ENCODE peak calls at places on chromosomes 4 and X, in ten cellular contexts. One of them, this sample, is unnamed.

GRCh38 chr4:113101669-113102068 is 52.2 kb downstream of the ANK2 start:
- DNase-seq in stimulated activated CD4-positive, alpha-beta T cell treated with anti-CD3 and anti-CD28 coated beads, Interleukin-1b, Interleukin-23, amount 100 ng/mL, for 48 hours: no peak
- DNase-seq in activated effector memory CD4-positive, alpha-beta T cell treated with Interleukin-2 at 50 U/mL for 16 hours: no peak
- DNase-seq in NCI-H1092: no peak
- DNase-seq in substantia nigra: no peak
- DNase-seq in hippocampal formation: no peak
- DNase-seq in ovary: no peak
- DNase-seq in cardiac muscle cell: peak
- DNase-seq in H7: no peak
- DNase-seq in SK-MEL-5: no peak
- DNase-seq in this sample: no peak

GRCh38 chrX:150229030-150229429 is 134.1 kb upstream of the MAMLD1 start:
- DNase-seq in stimulated activated CD4-positive, alpha-beta T cell treated with anti-CD3 and anti-CD28 coated beads, Interleukin-1b, Interleukin-23, amount 100 ng/mL, for 48 hours: no peak
- DNase-seq in activated effector memory CD4-positive, alpha-beta T cell treated with Interleukin-2 at 50 U/mL for 16 hours: no peak
- DNase-seq in NCI-H1092: no peak
- DNase-seq in substantia nigra: no peak
- DNase-seq in hippocampal formation: no peak
- DNase-seq in ovary: no peak
- DNase-seq in cardiac muscle cell: no peak
- DNase-seq in H7: no peak
- DNase-seq in SK-MEL-5: no peak
- DNase-seq in this sample: no peak

GRCh38 chr4:165505991-165506779 is 127.4 kb downstream of the CPE start:
- DNase-seq in stimulated activated CD4-positive, alpha-beta T cell treated with anti-CD3 and anti-CD28 coated beads, Interleukin-1b, Interleukin-23, amount 100 ng/mL, for 48 hours: no peak
- DNase-seq in activated effector memory CD4-positive, alpha-beta T cell treated with Interleukin-2 at 50 U/mL for 16 hours: no peak
- DNase-seq in NCI-H1092: no peak
- DNase-seq in substantia nigra: no peak
- DNase-seq in hippocampal formation: no peak
- DNase-seq in ovary: no peak
- DNase-seq in cardiac muscle cell: peak
- DNase-seq in H7: no peak
- DNase-seq in SK-MEL-5: no peak
- DNase-seq in this sample: no peak

GRCh38 chr4:148442830-148443549 is 776 bp upstream of the NR3C2 start:
- DNase-seq in stimulated activated CD4-positive, alpha-beta T cell treated with anti-CD3 and anti-CD28 coated beads, Interleukin-1b, Interleukin-23, amount 100 ng/mL, for 48 hours: no peak
- DNase-seq in activated effector memory CD4-positive, alpha-beta T cell treated with Interleukin-2 at 50 U/mL for 16 hours: no peak
- DNase-seq in NCI-H1092: no peak
- DNase-seq in substantia nigra: no peak
- DNase-seq in hippocampal formation: no peak
- DNase-seq in ovary: no peak
- DNase-seq in cardiac muscle cell: no peak
- DNase-seq in H7: peak
- DNase-seq in SK-MEL-5: no peak
- DNase-seq in this sample: no peak

GRCh38 chr4:138870739-138871633 is 144.6 kb upstream of the NOCT start:
- DNase-seq in stimulated activated CD4-positive, alpha-beta T cell treated with anti-CD3 and anti-CD28 coated beads, Interleukin-1b, Interleukin-23, amount 100 ng/mL, for 48 hours: peak
- DNase-seq in activated effector memory CD4-positive, alpha-beta T cell treated with Interleukin-2 at 50 U/mL for 16 hours: peak
- DNase-seq in NCI-H1092: peak
- DNase-seq in substantia nigra: peak
- DNase-seq in hippocampal formation: peak
- DNase-seq in ovary: peak
- DNase-seq in cardiac muscle cell: peak
- DNase-seq in H7: peak
- DNase-seq in SK-MEL-5: peak
- DNase-seq in this sample: peak

GRCh38 chr4:37693450-37694190 is 7.4 kb upstream of the RELL1 start:
- DNase-seq in stimulated activated CD4-positive, alpha-beta T cell treated with anti-CD3 and anti-CD28 coated beads, Interleukin-1b, Interleukin-23, amount 100 ng/mL, for 48 hours: no peak
- DNase-seq in activated effector memory CD4-positive, alpha-beta T cell treated with Interleukin-2 at 50 U/mL for 16 hours: no peak
- DNase-seq in NCI-H1092: no peak
- DNase-seq in substantia nigra: no peak
- DNase-seq in hippocampal formation: no peak
- DNase-seq in ovary: no peak
- DNase-seq in cardiac muscle cell: peak
- DNase-seq in H7: no peak
- DNase-seq in SK-MEL-5: no peak
- DNase-seq in this sample: no peak

GRCh38 chrX:1481636-1482529 is 29.2 kb upstream of the ASMTL start:
- DNase-seq in stimulated activated CD4-positive, alpha-beta T cell treated with anti-CD3 and anti-CD28 coated beads, Interleukin-1b, Interleukin-23, amount 100 ng/mL, for 48 hours: peak
- DNase-seq in activated effector memory CD4-positive, alpha-beta T cell treated with Interleukin-2 at 50 U/mL for 16 hours: peak
- DNase-seq in NCI-H1092: no peak
- DNase-seq in substantia nigra: no peak
- DNase-seq in hippocampal formation: no peak
- DNase-seq in ovary: no peak
- DNase-seq in cardiac muscle cell: peak
- DNase-seq in H7: peak
- DNase-seq in SK-MEL-5: peak
- DNase-seq in this sample: peak

GRCh38 chrX:39611468-39611867 is 486.3 kb downstream of the BCOR start:
- DNase-seq in stimulated activated CD4-positive, alpha-beta T cell treated with anti-CD3 and anti-CD28 coated beads, Interleukin-1b, Interleukin-23, amount 100 ng/mL, for 48 hours: no peak
- DNase-seq in activated effector memory CD4-positive, alpha-beta T cell treated with Interleukin-2 at 50 U/mL for 16 hours: no peak
- DNase-seq in NCI-H1092: no peak
- DNase-seq in substantia nigra: no peak
- DNase-seq in hippocampal formation: no peak
- DNase-seq in ovary: no peak
- DNase-seq in cardiac muscle cell: no peak
- DNase-seq in H7: no peak
- DNase-seq in SK-MEL-5: no peak
- DNase-seq in this sample: no peak

GRCh38 chr4:56821394-56822263 is at the start of gene SPINK2:
- DNase-seq in stimulated activated CD4-positive, alpha-beta T cell treated with anti-CD3 and anti-CD28 coated beads, Interleukin-1b, Interleukin-23, amount 100 ng/mL, for 48 hours: peak
- DNase-seq in activated effector memory CD4-positive, alpha-beta T cell treated with Interleukin-2 at 50 U/mL for 16 hours: peak
- DNase-seq in NCI-H1092: no peak
- DNase-seq in substantia nigra: no peak
- DNase-seq in hippocampal formation: no peak
- DNase-seq in ovary: no peak
- DNase-seq in cardiac muscle cell: no peak
- DNase-seq in H7: peak
- DNase-seq in SK-MEL-5: peak
- DNase-seq in this sample: peak

GRCh38 chr4:48100248-48100647 is 33.8 kb downstream of the TXK start:
- DNase-seq in stimulated activated CD4-positive, alpha-beta T cell treated with anti-CD3 and anti-CD28 coated beads, Interleukin-1b, Interleukin-23, amount 100 ng/mL, for 48 hours: no peak
- DNase-seq in activated effector memory CD4-positive, alpha-beta T cell treated with Interleukin-2 at 50 U/mL for 16 hours: no peak
- DNase-seq in NCI-H1092: no peak
- DNase-seq in substantia nigra: no peak
- DNase-seq in hippocampal formation: no peak
- DNase-seq in ovary: no peak
- DNase-seq in cardiac muscle cell: no peak
- DNase-seq in H7: no peak
- DNase-seq in SK-MEL-5: no peak
- DNase-seq in this sample: no peak

GRCh38 chr4:156615066-156615514 is 356.5 kb downstream of the PDGFC start:
- DNase-seq in stimulated activated CD4-positive, alpha-beta T cell treated with anti-CD3 and anti-CD28 coated beads, Interleukin-1b, Interleukin-23, amount 100 ng/mL, for 48 hours: no peak
- DNase-seq in activated effector memory CD4-positive, alpha-beta T cell treated with Interleukin-2 at 50 U/mL for 16 hours: no peak
- DNase-seq in NCI-H1092: no peak
- DNase-seq in substantia nigra: no peak
- DNase-seq in hippocampal formation: no peak
- DNase-seq in ovary: no peak
- DNase-seq in cardiac muscle cell: peak
- DNase-seq in H7: no peak
- DNase-seq in SK-MEL-5: no peak
- DNase-seq in this sample: no peak

GRCh38 chr4:159735281-159736207 is 632.7 kb downstream of the RAPGEF2 start:
- DNase-seq in stimulated activated CD4-positive, alpha-beta T cell treated with anti-CD3 and anti-CD28 coated beads, Interleukin-1b, Interleukin-23, amount 100 ng/mL, for 48 hours: no peak
- DNase-seq in activated effector memory CD4-positive, alpha-beta T cell treated with Interleukin-2 at 50 U/mL for 16 hours: no peak
- DNase-seq in NCI-H1092: no peak
- DNase-seq in substantia nigra: no peak
- DNase-seq in hippocampal formation: no peak
- DNase-seq in ovary: no peak
- DNase-seq in cardiac muscle cell: no peak
- DNase-seq in H7: peak
- DNase-seq in SK-MEL-5: no peak
- DNase-seq in this sample: no peak

GRCh38 chr4:1544861-1545275 is 138.6 kb upstream of the NKX1-1 start:
- DNase-seq in stimulated activated CD4-positive, alpha-beta T cell treated with anti-CD3 and anti-CD28 coated beads, Interleukin-1b, Interleukin-23, amount 100 ng/mL, for 48 hours: no peak
- DNase-seq in activated effector memory CD4-positive, alpha-beta T cell treated with Interleukin-2 at 50 U/mL for 16 hours: peak
- DNase-seq in NCI-H1092: no peak
- DNase-seq in substantia nigra: no peak
- DNase-seq in hippocampal formation: no peak
- DNase-seq in ovary: no peak
- DNase-seq in cardiac muscle cell: no peak
- DNase-seq in H7: no peak
- DNase-seq in SK-MEL-5: no peak
- DNase-seq in this sample: peak

This sample was measured in activated CD4-positive, alpha-beta memory T cell treated with anti-CD3 and anti-CD28 coated beads for 36 hours.